ENCODE peak calls at places on chromosomes 4 and X, in ten cellular contexts. One of them, this sample, is unnamed.
A peak's percentile ranks its signal among the peaks of the same experiment; 100 is the strongest.

GRCh38 chrX:63657821-63658220 is 127.2 kb downstream of the ARHGEF9 start:
- DNase-seq in HCT116: peak; percentile 0
- DNase-seq in tibial nerve: peak; percentile 5
- DNase-seq in spleen: no peak
- DNase-seq in suprapubic skin: no peak
- DNase-seq in upper lobe of left lung: no peak
- DNase-seq in heart left ventricle: peak; percentile 56
- DNase-seq in HepG2: no peak
- DNase-seq in NB4: peak; percentile 4
- DNase-seq in IMR-90: peak; percentile 78
- DNase-seq in this sample: peak; percentile 89

GRCh38 chrX:151713859-151714258 is 2.0 kb upstream of the FATE1 start:
- DNase-seq in NB4: peak; percentile 54
- DNase-seq in heart left ventricle: peak; percentile 21
- DNase-seq in upper lobe of left lung: no peak
- DNase-seq in HepG2: peak; percentile 0
- DNase-seq in tibial nerve: no peak
- DNase-seq in spleen: no peak
- DNase-seq in IMR-90: no peak
- DNase-seq in suprapubic skin: no peak
- DNase-seq in HCT116: peak; percentile 2
- DNase-seq in this sample: no peak

GRCh38 chr4:151987606-151988005 is 226.8 kb upstream of the GATB start:
- DNase-seq in NB4: no peak
- DNase-seq in upper lobe of left lung: no peak
- DNase-seq in suprapubic skin: no peak
- DNase-seq in IMR-90: no peak
- DNase-seq in heart left ventricle: no peak
- DNase-seq in HCT116: no peak
- DNase-seq in spleen: no peak
- DNase-seq in HepG2: no peak
- DNase-seq in tibial nerve: no peak
- DNase-seq in this sample: no peak

GRCh38 chrX:19627081-19627480 is 111.8 kb upstream of the MAP3K15 start:
- DNase-seq in spleen: no peak
- DNase-seq in tibial nerve: no peak
- DNase-seq in HepG2: no peak
- DNase-seq in suprapubic skin: no peak
- DNase-seq in IMR-90: no peak
- DNase-seq in HCT116: no peak
- DNase-seq in NB4: no peak
- DNase-seq in heart left ventricle: no peak
- DNase-seq in upper lobe of left lung: peak; percentile 24
- DNase-seq in this sample: no peak

GRCh38 chr4:187550256-187550950 is 445.2 kb upstream of the ZFP42 start:
- DNase-seq in HCT116: peak; percentile 7
- DNase-seq in spleen: no peak
- DNase-seq in HepG2: no peak
- DNase-seq in suprapubic skin: no peak
- DNase-seq in heart left ventricle: no peak
- DNase-seq in NB4: no peak
- DNase-seq in IMR-90: peak; percentile 30
- DNase-seq in upper lobe of left lung: no peak
- DNase-seq in tibial nerve: no peak
- DNase-seq in this sample: no peak

GRCh38 chr4:79050521-79050880 is 111.3 kb upstream of the PAQR3 start:
- DNase-seq in suprapubic skin: no peak
- DNase-seq in heart left ventricle: no peak
- DNase-seq in spleen: no peak
- DNase-seq in IMR-90: no peak
- DNase-seq in HCT116: no peak
- DNase-seq in NB4: peak; percentile 72
- DNase-seq in tibial nerve: no peak
- DNase-seq in HepG2: no peak
- DNase-seq in upper lobe of left lung: no peak
- DNase-seq in this sample: no peak

GRCh38 chr4:177484613-177485021 is 42.4 kb upstream of the AGA start:
- DNase-seq in IMR-90: peak; percentile 97
- DNase-seq in HepG2: peak; percentile 17
- DNase-seq in HCT116: peak; percentile 23
- DNase-seq in upper lobe of left lung: no peak
- DNase-seq in tibial nerve: no peak
- DNase-seq in spleen: no peak
- DNase-seq in suprapubic skin: no peak
- DNase-seq in NB4: peak; percentile 9
- DNase-seq in heart left ventricle: no peak
- DNase-seq in this sample: no peak

GRCh38 chr4:159677521-159677920 is 574.6 kb downstream of the RAPGEF2 start:
- DNase-seq in tibial nerve: no peak
- DNase-seq in HCT116: no peak
- DNase-seq in HepG2: no peak
- DNase-seq in upper lobe of left lung: no peak
- DNase-seq in heart left ventricle: no peak
- DNase-seq in NB4: no peak
- DNase-seq in suprapubic skin: no peak
- DNase-seq in IMR-90: no peak
- DNase-seq in spleen: no peak
- DNase-seq in this sample: no peak

GRCh38 chr4:15479089-15479912 is 9.6 kb downstream of the CC2D2A start:
- DNase-seq in HepG2: peak; percentile 77
- DNase-seq in tibial nerve: peak; percentile 49
- DNase-seq in upper lobe of left lung: peak; percentile 13
- DNase-seq in suprapubic skin: no peak
- DNase-seq in IMR-90: peak; percentile 89
- DNase-seq in spleen: no peak
- DNase-seq in heart left ventricle: peak; percentile 37
- DNase-seq in NB4: peak; percentile 69
- DNase-seq in HCT116: peak; percentile 82
- DNase-seq in this sample: no peak

GRCh38 chr4:15479913-15480185 is 10.2 kb downstream of the CC2D2A start:
- DNase-seq in spleen: no peak
- DNase-seq in IMR-90: peak; percentile 91
- DNase-seq in NB4: no peak
- DNase-seq in HCT116: no peak
- DNase-seq in upper lobe of left lung: no peak
- DNase-seq in HepG2: no peak
- DNase-seq in suprapubic skin: no peak
- DNase-seq in heart left ventricle: no peak
- DNase-seq in tibial nerve: no peak
- DNase-seq in this sample: no peak

GRCh38 chr4:15476396-15476795 is 6.7 kb downstream of the CC2D2A start:
- DNase-seq in suprapubic skin: no peak
- DNase-seq in NB4: no peak
- DNase-seq in tibial nerve: no peak
- DNase-seq in HCT116: no peak
- DNase-seq in HepG2: no peak
- DNase-seq in IMR-90: no peak
- DNase-seq in upper lobe of left lung: no peak
- DNase-seq in spleen: no peak
- DNase-seq in heart left ventricle: no peak
- DNase-seq in this sample: no peak

GRCh38 chr4:15482346-15482745 is 12.7 kb downstream of the CC2D2A start:
- DNase-seq in HCT116: no peak
- DNase-seq in tibial nerve: no peak
- DNase-seq in NB4: no peak
- DNase-seq in suprapubic skin: no peak
- DNase-seq in upper lobe of left lung: no peak
- DNase-seq in HepG2: no peak
- DNase-seq in heart left ventricle: no peak
- DNase-seq in IMR-90: no peak
- DNase-seq in spleen: no peak
- DNase-seq in this sample: no peak

GRCh38 chr4:15478724-15479088 is 9.0 kb downstream of the CC2D2A start:
- DNase-seq in spleen: no peak
- DNase-seq in upper lobe of left lung: no peak
- DNase-seq in NB4: no peak
- DNase-seq in IMR-90: no peak
- DNase-seq in HepG2: no peak
- DNase-seq in heart left ventricle: no peak
- DNase-seq in HCT116: no peak
- DNase-seq in suprapubic skin: no peak
- DNase-seq in tibial nerve: no peak
- DNase-seq in this sample: no peak
- H3K4me3 ChIP-seq in spleen: no peak overlapping the region
- H3K4me3 ChIP-seq in upper lobe of left lung: no peak overlapping the region
- H3K4me3 ChIP-seq in NB4: no peak overlapping the region
- H3K4me3 ChIP-seq in IMR-90: no peak overlapping the region
- H3K4me3 ChIP-seq in HepG2: no peak overlapping the region
- H3K4me3 ChIP-seq in heart left ventricle: no peak overlapping the region
- H3K4me3 ChIP-seq in HCT116: no peak overlapping the region
- H3K4me3 ChIP-seq in suprapubic skin: peak overlapping the region; percentile 46
- H3K4me3 ChIP-seq in tibial nerve: no peak overlapping the region
- H3K4me3 ChIP-seq in this sample: no peak overlapping the region

DNA sequence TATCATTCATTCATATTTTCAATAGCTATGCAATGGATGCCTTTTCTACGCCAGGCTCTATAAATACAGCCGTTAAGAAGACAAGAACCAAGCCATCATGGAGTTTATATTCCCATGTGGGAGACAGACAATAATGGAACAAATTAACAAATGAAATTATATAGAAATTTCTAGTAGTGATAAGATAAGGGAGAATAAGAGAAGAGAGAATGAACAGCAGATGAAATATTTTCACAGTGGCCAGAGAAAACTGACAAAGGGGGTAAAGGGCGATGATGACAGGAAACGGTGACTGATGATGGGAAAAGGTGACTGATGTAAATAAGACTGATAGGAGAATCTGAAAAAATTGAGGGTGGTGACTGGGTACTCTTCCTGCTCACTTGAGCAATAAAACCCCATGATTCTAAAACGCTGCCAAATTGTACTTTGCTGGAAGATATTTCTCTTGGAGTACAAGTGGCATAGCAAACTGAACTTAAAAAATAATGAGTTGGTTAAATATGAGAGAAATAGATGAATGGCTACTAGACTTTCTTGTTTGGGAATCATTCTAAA is 13.2 kb downstream of the RNF150 start:
- DNase-seq in IMR-90: no peak
- DNase-seq in upper lobe of left lung: no peak
- DNase-seq in suprapubic skin: no peak
- DNase-seq in HepG2: no peak
- DNase-seq in tibial nerve: no peak
- DNase-seq in heart left ventricle: no peak
- DNase-seq in HCT116: no peak
- DNase-seq in NB4: no peak
- DNase-seq in spleen: no peak
- DNase-seq in this sample: no peak
- TF ChIP-seq POLR2A in IMR-90: no peak
- TF ChIP-seq POLR2A in upper lobe of left lung: no peak
- TF ChIP-seq POLR2A in suprapubic skin: no peak
- TF ChIP-seq POLR2A in HepG2: no peak
- TF ChIP-seq POLR2A in tibial nerve: no peak
- TF ChIP-seq POLR2A in heart left ventricle: no peak
- TF ChIP-seq POLR2A in HCT116: no peak
- TF ChIP-seq POLR2A in NB4: no peak
- TF ChIP-seq POLR2A in spleen: no peak
- TF ChIP-seq POLR2A in this sample: no peak

GRCh38 chr4:3704669-3705068 is 61.5 kb upstream of the ADRA2C start:
- DNase-seq in spleen: peak; percentile 22
- DNase-seq in tibial nerve: no peak
- DNase-seq in IMR-90: no peak
- DNase-seq in heart left ventricle: no peak
- DNase-seq in HCT116: no peak
- DNase-seq in upper lobe of left lung: peak; percentile 34
- DNase-seq in suprapubic skin: peak; percentile 55
- DNase-seq in NB4: no peak
- DNase-seq in HepG2: no peak
- DNase-seq in this sample: no peak

GRCh38 chr4:3706565-3707422 is 59.4 kb upstream of the ADRA2C start:
- DNase-seq in NB4: no peak
- DNase-seq in suprapubic skin: peak; percentile 67
- DNase-seq in tibial nerve: no peak
- DNase-seq in HepG2: no peak
- DNase-seq in heart left ventricle: no peak
- DNase-seq in spleen: peak; percentile 45
- DNase-seq in HCT116: no peak
- DNase-seq in upper lobe of left lung: no peak
- DNase-seq in IMR-90: no peak
- DNase-seq in this sample: no peak

GRCh38 chr4:3707423-3708102 is 58.6 kb upstream of the ADRA2C start:
- DNase-seq in IMR-90: no peak
- DNase-seq in heart left ventricle: no peak
- DNase-seq in tibial nerve: no peak
- DNase-seq in HCT116: no peak
- DNase-seq in HepG2: no peak
- DNase-seq in upper lobe of left lung: no peak
- DNase-seq in suprapubic skin: peak; percentile 53
- DNase-seq in spleen: peak; percentile 66
- DNase-seq in NB4: no peak
- DNase-seq in this sample: no peak

GRCh38 chr4:3705236-3705987 is 60.8 kb upstream of the ADRA2C start:
- DNase-seq in spleen: peak; percentile 61
- DNase-seq in heart left ventricle: no peak
- DNase-seq in suprapubic skin: peak; percentile 74
- DNase-seq in IMR-90: no peak
- DNase-seq in upper lobe of left lung: peak; percentile 69
- DNase-seq in tibial nerve: no peak
- DNase-seq in HepG2: no peak
- DNase-seq in HCT116: no peak
- DNase-seq in NB4: no peak
- DNase-seq in this sample: no peak

DNA sequence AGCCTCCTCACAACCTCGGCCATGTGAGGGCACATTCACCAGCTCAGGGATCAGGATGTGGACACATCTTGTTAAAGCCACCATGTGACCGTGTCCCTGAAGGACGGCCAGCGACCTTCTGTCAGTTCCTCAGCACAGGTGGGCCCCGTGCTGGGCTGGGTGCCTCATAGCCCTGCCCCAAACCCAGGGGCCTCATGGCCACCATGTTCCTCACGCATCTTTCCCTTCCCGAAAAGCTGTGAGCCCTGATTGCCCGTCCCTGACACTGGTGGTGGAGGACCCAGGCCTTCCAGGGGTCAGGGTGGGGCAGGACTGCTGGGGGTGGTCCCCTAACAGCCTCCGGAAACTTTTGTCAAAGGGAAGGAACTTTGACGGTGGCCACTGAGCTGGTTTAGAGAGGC is 60.1 kb upstream of the ADRA2C start:
- DNase-seq in heart left ventricle: no peak
- DNase-seq in spleen: peak; percentile 45
- DNase-seq in NB4: no peak
- DNase-seq in IMR-90: no peak
- DNase-seq in upper lobe of left lung: no peak
- DNase-seq in HCT116: no peak
- DNase-seq in suprapubic skin: peak; percentile 73
- DNase-seq in HepG2: no peak
- DNase-seq in tibial nerve: no peak
- DNase-seq in this sample: no peak
- H3K4me3 ChIP-seq in heart left ventricle: no peak overlapping the region
- H3K4me3 ChIP-seq in spleen: no peak overlapping the region
- H3K4me3 ChIP-seq in NB4: no peak overlapping the region
- H3K4me3 ChIP-seq in IMR-90: no peak overlapping the region
- H3K4me3 ChIP-seq in upper lobe of left lung: no peak overlapping the region
- H3K4me3 ChIP-seq in HCT116: no peak overlapping the region
- H3K4me3 ChIP-seq in suprapubic skin: no peak overlapping the region
- H3K4me3 ChIP-seq in HepG2: no peak overlapping the region
- H3K4me3 ChIP-seq in tibial nerve: no peak overlapping the region
- H3K4me3 ChIP-seq in this sample: no peak overlapping the region

DNA sequence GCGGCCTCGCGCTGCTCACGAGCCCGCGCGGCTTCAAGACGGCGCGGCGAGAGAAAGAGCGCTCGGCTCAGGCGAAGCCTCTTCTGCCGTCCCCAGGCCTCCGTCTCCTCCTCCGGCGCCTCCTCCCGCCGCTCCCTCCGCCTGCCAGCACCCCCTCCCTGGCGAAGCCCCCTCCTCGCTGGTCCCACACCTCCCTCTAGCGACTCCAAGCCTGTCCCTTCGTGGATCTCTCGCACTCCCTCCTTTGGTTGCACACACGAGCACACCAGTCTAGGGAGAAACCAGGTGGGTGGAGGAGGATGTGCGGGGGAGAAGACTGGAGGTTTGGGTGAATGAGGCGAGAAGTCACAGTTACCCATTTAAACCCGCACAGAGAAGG is at the start of gene CAMK2D:
- DNase-seq in tibial nerve: peak; percentile 74
- DNase-seq in upper lobe of left lung: no peak
- DNase-seq in HepG2: peak; percentile 85
- DNase-seq in heart left ventricle: peak; percentile 92
- DNase-seq in IMR-90: peak; percentile 89
- DNase-seq in HCT116: peak; percentile 80
- DNase-seq in suprapubic skin: peak; percentile 88
- DNase-seq in spleen: peak; percentile 95
- DNase-seq in NB4: peak; percentile 90
- DNase-seq in this sample: peak; percentile 96
- TF ChIP-seq POLR2A in tibial nerve: peak; percentile 78
- TF ChIP-seq POLR2A in upper lobe of left lung: no peak
- TF ChIP-seq POLR2A in HepG2: peak; percentile 67
- TF ChIP-seq POLR2A in heart left ventricle: no peak
- TF ChIP-seq POLR2A in IMR-90: no peak
- TF ChIP-seq POLR2A in HCT116: no peak
- TF ChIP-seq POLR2A in suprapubic skin: peak; percentile 3
- TF ChIP-seq POLR2A in spleen: peak; percentile 26
- TF ChIP-seq POLR2A in NB4: no peak
- TF ChIP-seq POLR2A in this sample: no peak

This sample was measured in lower leg skin.